ENCODE peak calls at places on chromosomes 2 and 18, in five cellular contexts. C is SW 1271; N is EH; R is activated CD4-positive, alpha-beta T cell treated with anti-CD3 and anti-CD28 coated beads, Interleukin-2, amount 50 U/mL, for 24 hours; P is transverse colon. Z is an unnamed sample.

GRCh38 chr2:200086911-200087310 is 131.5 kb downstream of the MAIP1 start:
- DNase-seq in C (no peak), N (peak; percentile 22), R (no peak), P (no peak), Z (peak; percentile 47)

GRCh38 chr18:28855989-28856388 is 679.1 kb upstream of the CDH2 start:
- DNase-seq in C (no peak), N (no peak), R (no peak), P (no peak), Z (no peak)

GRCh38 chr2:179824961-179825360 is 36.5 kb downstream of the ZNF385B start:
- DNase-seq in C (no peak), N (no peak), R (no peak), P (no peak), Z (no peak)

GRCh38 chr2:24122356-24123211 is 550 bp downstream of the PFN4 start:
- DNase-seq in C (no peak), N (no peak), R (peak; percentile 13), P (no peak), Z (peak; percentile 9)

GRCh38 chr18:22223263-22223960 is 54.0 kb downstream of the GATA6 start:
- DNase-seq in C (peak; percentile 75), N (peak; percentile 64), R (no peak), P (peak; percentile 87), Z (peak; percentile 96)

GRCh38 chr2:105487142-105488069 is 88.6 kb upstream of the FHL2 start:
- DNase-seq in C (no peak), N (peak; percentile 99), R (no peak), P (no peak), Z (peak; percentile 98)

GRCh38 chr2:144780983-144781382 is 261.1 kb upstream of the ZEB2 start:
- DNase-seq in C (no peak), N (peak; percentile 47), R (no peak), P (no peak), Z (no peak)

GRCh38 chr2:36449943-36450392 is 94.4 kb downstream of the CRIM1 start:
- DNase-seq in C (no peak), N (no peak), R (no peak), P (no peak), Z (peak; percentile 60)

GRCh38 chr18:30248061-30248460 is 794.5 kb downstream of the DSC3 start:
- DNase-seq in C (no peak), N (no peak), R (no peak), P (no peak), Z (no peak)

GRCh38 chr2:64143154-64144056 is 815 bp downstream of the PELI1 start:
- DNase-seq in C (peak; percentile 19), N (peak; percentile 51), R (peak; percentile 13), P (no peak), Z (peak; percentile 53)

GRCh38 chr2:242054406-242054805 is 184.9 kb downstream of the RTP5 start:
- DNase-seq in C (no peak), N (no peak), R (no peak), P (no peak), Z (no peak)